ENCODE peak calls at places on chromosomes 1 and 21, in five cellular contexts. F is HCT116, T is IMR-90, P is PC-3, U is adipocyte. H is an unnamed sample.

GRCh38 chr21:33207471-33208149 is 22.1 kb upstream of the IFNAR2 start:
- DNase-seq in F (no peak), T (no peak), P (no peak), U (no peak), H (no peak)

GRCh38 chr1:2372551-2373490 is 18.5 kb downstream of the MORN1 start:
- DNase-seq in F (no peak), T (no peak), P (peak; percentile 77), U (no peak), H (peak; percentile 35)

GRCh38 chr1:240350910-240351331 is 259.2 kb downstream of the FMN2 start:
- DNase-seq in F (no peak), T (peak; percentile 96), P (peak; percentile 74), U (peak; percentile 58), H (no peak)

GRCh38 chr1:30713211-30713770 is 10.1 kb downstream of the MATN1 start:
- DNase-seq in F (no peak), T (peak; percentile 8), P (no peak), U (no peak), H (peak; percentile 19)

GRCh38 chr1:45929257-45929687 is 125.9 kb downstream of the MAST2 start:
- DNase-seq in F (peak; percentile 92), T (peak; percentile 96), P (peak; percentile 87), U (peak; percentile 59), H (peak; percentile 95)

GRCh38 chr21:18603246-18603645 is 199.7 kb upstream of the TMPRSS15 start:
- DNase-seq in F (no peak), T (no peak), P (no peak), U (no peak), H (no peak)

GRCh38 chr1:81550753-81551152 is 250.0 kb upstream of the ADGRL2 start:
- DNase-seq in F (peak; percentile 19), T (no peak), P (peak; percentile 87), U (no peak), H (no peak)

GRCh38 chr1:211897011-211897410 is 66.4 kb upstream of the LPGAT1 start:
- DNase-seq in F (no peak), T (peak; percentile 7), P (peak; percentile 88), U (no peak), H (no peak)

GRCh38 chr1:24362982-24363614 is 43.9 kb downstream of the GRHL3 start:
- DNase-seq in F (peak; percentile 39), T (peak; percentile 94), P (peak; percentile 76), U (peak; percentile 71), H (peak; percentile 96)

GRCh38 chr1:211009944-211010343 is 124.0 kb downstream of the KCNH1 start:
- DNase-seq in F (no peak), T (no peak), P (no peak), U (no peak), H (no peak)

GRCh38 chr1:192506741-192507155 is 68.8 kb upstream of the RGS1 start:
- DNase-seq in F (peak; percentile 23), T (peak; percentile 43), P (peak; percentile 54), U (no peak), H (peak; percentile 62)

GRCh38 chr1:187264995-187265602 is 436.4 kb downstream of the PLA2G4A start:
- DNase-seq in F (peak; percentile 50), T (peak; percentile 73), P (peak; percentile 68), U (peak; percentile 83), H (peak; percentile 73)

GRCh38 chr1:38990401-38990745 is 703 bp upstream of the AKIRIN1 start:
- DNase-seq in F (no peak), T (peak; percentile 37), P (no peak), U (peak; percentile 43), H (peak; percentile 28)

GRCh38 chr1:26696191-26696644 is 403 bp downstream of the ARID1A start:
- DNase-seq in F (no peak), T (no peak), P (no peak), U (peak; percentile 75), H (no peak)

GRCh38 chr1:24415334-24415909 is at the start of gene NIPAL3:
- DNase-seq in F (peak; percentile 99), T (peak; percentile 99), P (peak; percentile 99), U (peak; percentile 98), H (peak; percentile 100)

GRCh38 chr1:12148958-12149790 is 17.6 kb upstream of the TNFRSF1B start:
- DNase-seq in F (no peak), T (peak; percentile 50), P (no peak), U (no peak), H (no peak)

GRCh38 chr1:12150456-12151200 is 16.2 kb upstream of the TNFRSF1B start:
- DNase-seq in F (no peak), T (no peak), P (no peak), U (no peak), H (no peak)

GRCh38 chr1:12148160-12148957 is 18.4 kb upstream of the TNFRSF1B start:
- DNase-seq in F (peak; percentile 29), T (peak; percentile 76), P (peak; percentile 17), U (no peak), H (peak; percentile 22)

GRCh38 chr1:12151465-12151864 is 15.3 kb upstream of the TNFRSF1B start:
- DNase-seq in F (no peak), T (no peak), P (no peak), U (no peak), H (no peak)

GRCh38 chr1:12149791-12150175 is 17.0 kb upstream of the TNFRSF1B start:
- DNase-seq in F (no peak), T (no peak), P (no peak), U (no peak), H (no peak)
- H3K9ac ChIP-seq in F (no peak overlapping the region), T (no peak overlapping the region), P (no peak overlapping the region), U (no peak overlapping the region), H (no peak overlapping the region)

GRCh38 chr1:28480308-28480707 is 25.5 kb upstream of the RCC1 start:
- DNase-seq in F (no peak), T (no peak), P (no peak), U (no peak), H (no peak)
- H3K36me3 ChIP-seq in F (peaks cover 27% of the 10 kb centered on the region), T (peaks cover 40% of the 10 kb centered on the region), P (peaks cover 33% of the 10 kb centered on the region), U (peaks cover 32% of the 10 kb centered on the region), H (peaks cover 4% of the 10 kb centered on the region)

GRCh38 chr1:220880367-220880680 is 1.1 kb downstream of the HLX start:
- DNase-seq in F (no peak), T (no peak), P (no peak), U (peak; percentile 14), H (peak; percentile 17)
- H3K9ac ChIP-seq in F (peak overlapping the region; percentile 58), T (peak overlapping the region; percentile 87), P (peak overlapping the region; percentile 81), U (peak overlapping the region; percentile 92), H (peak overlapping the region; percentile 84)

GRCh38 chr1:111182052-111182451 is 18.4 kb downstream of the DENND2D start:
- DNase-seq in F (no peak), T (no peak), P (no peak), U (no peak), H (no peak)
- H3K36me3 ChIP-seq in F (peaks cover 32% of the 10 kb centered on the region), T (peaks cover 10% of the 10 kb centered on the region), P (peaks cover 20% of the 10 kb centered on the region), U (peaks cover 75% of the 10 kb centered on the region), H (peaks cover 2% of the 10 kb centered on the region)

GRCh38 chr1:155130272-155131006 is 2.8 kb downstream of the EFNA1 start:
- DNase-seq in F (no peak), T (no peak), P (no peak), U (no peak), H (no peak)
- H3K9ac ChIP-seq in F (peak overlapping the region; percentile 91), T (no peak overlapping the region), P (peak overlapping the region; percentile 95), U (no peak overlapping the region), H (no peak overlapping the region)

GRCh38 chr1:44649788-44650158 is 24.5 kb downstream of the TMEM53 start:
- DNase-seq in F (no peak), T (no peak), P (no peak), U (no peak), H (no peak)

GRCh38 chr1:44652445-44653106 is 21.7 kb downstream of the TMEM53 start:
- DNase-seq in F (no peak), T (peak; percentile 42), P (peak; percentile 87), U (peak; percentile 89), H (peak; percentile 59)

GRCh38 chr1:44650159-44650831 is 24.0 kb downstream of the TMEM53 start:
- DNase-seq in F (no peak), T (no peak), P (no peak), U (no peak), H (no peak)

GRCh38 chr1:44653107-44653964 is 20.9 kb downstream of the TMEM53 start:
- DNase-seq in F (no peak), T (no peak), P (no peak), U (no peak), H (no peak)

GRCh38 chr1:44651069-44651468 is 23.2 kb downstream of the TMEM53 start:
- DNase-seq in F (no peak), T (no peak), P (no peak), U (no peak), H (no peak)
- H3K36me3 ChIP-seq in F (peaks cover 21% of the 10 kb centered on the region), T (peaks cover 30% of the 10 kb centered on the region), P (peaks cover 9% of the 10 kb centered on the region), U (peaks cover 45% of the 10 kb centered on the region), H (peaks cover 19% of the 10 kb centered on the region)

GRCh38 chr21:45888361-45889009 is 93.1 kb upstream of the COL6A1 start:
- DNase-seq in F (no peak), T (no peak), P (no peak), U (no peak), H (no peak)
- H3K9ac ChIP-seq in F (no peak overlapping the region), T (no peak overlapping the region), P (no peak overlapping the region), U (no peak overlapping the region), H (no peak overlapping the region)

GRCh38 chr1:183304466-183305122 is 113.6 kb downstream of the NMNAT2 start:
- DNase-seq in F (no peak), T (no peak), P (peak; percentile 26), U (no peak), H (no peak)

GRCh38 chr1:183302452-183303324 is 115.5 kb downstream of the NMNAT2 start:
- DNase-seq in F (no peak), T (no peak), P (no peak), U (peak; percentile 23), H (no peak)

GRCh38 chr1:183303901-183304300 is 114.3 kb downstream of the NMNAT2 start:
- DNase-seq in F (no peak), T (peak; percentile 58), P (peak; percentile 40), U (peak; percentile 23), H (no peak)

GRCh38 chr1:183301239-183301638 is 115.2 kb downstream of the LAMC2 start:
- DNase-seq in F (no peak), T (no peak), P (no peak), U (no peak), H (no peak)

GRCh38 chr1:183303325-183303645 is 114.9 kb downstream of the NMNAT2 start:
- DNase-seq in F (no peak), T (no peak), P (no peak), U (no peak), H (no peak)
- H3K36me3 ChIP-seq in F (no peaks in the 10 kb centered on the region), T (no peaks in the 10 kb centered on the region), P (no peaks in the 10 kb centered on the region), U (no peaks in the 10 kb centered on the region), H (no peaks in the 10 kb centered on the region)

GRCh38 chr1:164604541-164604940 is 45.6 kb downstream of the PBX1 start:
- DNase-seq in F (no peak), T (peak; percentile 65), P (peak; percentile 58), U (no peak), H (peak; percentile 72)

GRCh38 chr1:164602142-164602429 is 43.1 kb downstream of the PBX1 start:
- DNase-seq in F (peak; percentile 39), T (no peak), P (peak; percentile 94), U (no peak), H (no peak)

GRCh38 chr1:164605254-164606091 is 46.5 kb downstream of the PBX1 start:
- DNase-seq in F (no peak), T (no peak), P (no peak), U (no peak), H (no peak)

GRCh38 chr1:164601399-164602141 is 42.6 kb downstream of the PBX1 start:
- DNase-seq in F (no peak), T (no peak), P (no peak), U (no peak), H (no peak)

GRCh38 chr1:164602480-164603093 is 43.6 kb downstream of the PBX1 start:
- DNase-seq in F (no peak), T (peak; percentile 52), P (peak; percentile 37), U (peak; percentile 77), H (peak; percentile 59)
- H3K9ac ChIP-seq in F (peak overlapping the region; percentile 48), T (peak overlapping the region; percentile 54), P (no peak overlapping the region), U (peak overlapping the region; percentile 70), H (no peak overlapping the region)

GRCh38 chr1:205303247-205303888 is 18.2 kb downstream of the NUAK2 start:
- DNase-seq in F (no peak), T (no peak), P (no peak), U (no peak), H (no peak)
- H3K36me3 ChIP-seq in F (peaks cover 8% of the 10 kb centered on the region), T (peaks cover 61% of the 10 kb centered on the region), P (no peaks in the 10 kb centered on the region), U (peaks cover 54% of the 10 kb centered on the region), H (peaks cover 33% of the 10 kb centered on the region)

H was measured in fibroblast of lung.